ENCODE peak calls at places on chromosome 5, in eight cellular contexts. One of them, this sample, is unnamed.

GRCh38 chr5:352639-353598 is 31.4 kb downstream of the AHRR start:
- DNase-seq in mucosa of descending colon: no peak
- DNase-seq in ureter: no peak
- DNase-seq in GM19239: no peak
- DNase-seq in hippocampal formation: no peak
- DNase-seq in effector memory CD8-positive, alpha-beta T cell: no peak
- DNase-seq in GM04504: no peak
- DNase-seq in NCI-H1417: no peak
- DNase-seq in this sample: no peak

GRCh38 chr5:74433255-74434123 is 207.0 kb downstream of the ENC1 start:
- DNase-seq in GM19239: peak; percentile 5
- DNase-seq in hippocampal formation: no peak
- DNase-seq in GM04504: no peak
- DNase-seq in NCI-H1417: no peak
- DNase-seq in effector memory CD8-positive, alpha-beta T cell: no peak
- DNase-seq in mucosa of descending colon: no peak
- DNase-seq in ureter: no peak
- DNase-seq in this sample: no peak

GRCh38 chr5:73387630-73388370 is 60.8 kb downstream of the FOXD1 start:
- DNase-seq in GM04504: no peak
- DNase-seq in hippocampal formation: no peak
- DNase-seq in NCI-H1417: peak; percentile 9
- DNase-seq in GM19239: no peak
- DNase-seq in effector memory CD8-positive, alpha-beta T cell: peak; percentile 58
- DNase-seq in ureter: no peak
- DNase-seq in mucosa of descending colon: no peak
- DNase-seq in this sample: no peak

GRCh38 chr5:134945041-134945440 is 22.7 kb upstream of the CATSPER3 start:
- DNase-seq in ureter: no peak
- DNase-seq in hippocampal formation: no peak
- DNase-seq in NCI-H1417: no peak
- DNase-seq in effector memory CD8-positive, alpha-beta T cell: no peak
- DNase-seq in GM19239: no peak
- DNase-seq in GM04504: peak; percentile 15
- DNase-seq in mucosa of descending colon: no peak
- DNase-seq in this sample: no peak

GRCh38 chr5:120624021-120624563 is 160.0 kb downstream of the PRR16 start:
- DNase-seq in hippocampal formation: no peak
- DNase-seq in ureter: no peak
- DNase-seq in effector memory CD8-positive, alpha-beta T cell: no peak
- DNase-seq in NCI-H1417: no peak
- DNase-seq in GM19239: no peak
- DNase-seq in GM04504: no peak
- DNase-seq in mucosa of descending colon: no peak
- DNase-seq in this sample: no peak

GRCh38 chr5:79318935-79319614 is 83.1 kb downstream of the JMY start:
- DNase-seq in GM19239: no peak
- DNase-seq in NCI-H1417: no peak
- DNase-seq in GM04504: peak; percentile 75
- DNase-seq in mucosa of descending colon: no peak
- DNase-seq in effector memory CD8-positive, alpha-beta T cell: no peak
- DNase-seq in hippocampal formation: no peak
- DNase-seq in ureter: no peak
- DNase-seq in this sample: no peak

GRCh38 chr5:127029513-127030258 is 672 bp downstream of the MARCHF3 start:
- DNase-seq in GM04504: no peak
- DNase-seq in hippocampal formation: peak; percentile 24
- DNase-seq in effector memory CD8-positive, alpha-beta T cell: peak; percentile 43
- DNase-seq in NCI-H1417: peak; percentile 77
- DNase-seq in mucosa of descending colon: peak; percentile 75
- DNase-seq in ureter: peak; percentile 51
- DNase-seq in GM19239: no peak
- DNase-seq in this sample: peak; percentile 41

GRCh38 chr5:35803221-35803651 is 53.5 kb upstream of the IL7R start:
- DNase-seq in NCI-H1417: peak; percentile 76
- DNase-seq in GM19239: no peak
- DNase-seq in hippocampal formation: peak; percentile 65
- DNase-seq in ureter: no peak
- DNase-seq in effector memory CD8-positive, alpha-beta T cell: no peak
- DNase-seq in mucosa of descending colon: peak; percentile 48
- DNase-seq in GM04504: peak; percentile 68
- DNase-seq in this sample: no peak

GRCh38 chr5:9302228-9302627 is 243.6 kb downstream of the SEMA5A start:
- DNase-seq in hippocampal formation: no peak
- DNase-seq in GM19239: no peak
- DNase-seq in ureter: no peak
- DNase-seq in effector memory CD8-positive, alpha-beta T cell: no peak
- DNase-seq in mucosa of descending colon: no peak
- DNase-seq in GM04504: no peak
- DNase-seq in NCI-H1417: no peak
- DNase-seq in this sample: no peak

GRCh38 chr5:32542216-32543059 is 42.9 kb upstream of the SUB1 start:
- DNase-seq in NCI-H1417: no peak
- DNase-seq in GM04504: no peak
- DNase-seq in GM19239: no peak
- DNase-seq in ureter: no peak
- DNase-seq in mucosa of descending colon: no peak
- DNase-seq in effector memory CD8-positive, alpha-beta T cell: no peak
- DNase-seq in hippocampal formation: no peak
- DNase-seq in this sample: no peak

GRCh38 chr5:180815241-180816031 is 12.8 kb upstream of the MGAT1 start:
- DNase-seq in GM04504: no peak
- DNase-seq in hippocampal formation: no peak
- DNase-seq in effector memory CD8-positive, alpha-beta T cell: no peak
- DNase-seq in GM19239: no peak
- DNase-seq in mucosa of descending colon: no peak
- DNase-seq in NCI-H1417: no peak
- DNase-seq in ureter: peak; percentile 42
- DNase-seq in this sample: no peak

GRCh38 chr5:146912874-146913273 is 34.3 kb upstream of the PPP2R2B start:
- DNase-seq in GM04504: no peak
- DNase-seq in mucosa of descending colon: no peak
- DNase-seq in hippocampal formation: no peak
- DNase-seq in ureter: no peak
- DNase-seq in NCI-H1417: no peak
- DNase-seq in effector memory CD8-positive, alpha-beta T cell: no peak
- DNase-seq in GM19239: no peak
- DNase-seq in this sample: no peak